ENCODE peak calls at places on chromosomes 11 and 22, in four cellular contexts. M is H1, T is K562, F is HepG2. K is an unnamed sample.

GRCh38 chr11:112128483-112129121 is 35.3 kb downstream of the IL18 start:
- DNase-seq in F (no peak), M (no peak), T (no peak), K (no peak)

GRCh38 chr11:3926458-3927095 is 71.1 kb downstream of the STIM1 start:
- DNase-seq in F (no peak), M (no peak), T (no peak), K (no peak)

GRCh38 chr22:45512363-45512762 is 9.7 kb downstream of the FBLN1 start:
- DNase-seq in M (no peak), F (no peak), T (no peak), K (no peak)

GRCh38 chr11:108872781-108873291 is 208.0 kb downstream of the DDX10 start:
- DNase-seq in M (no peak), T (no peak), F (no peak), K (no peak)

GRCh38 chr11:63667993-63668392 is 3.2 kb downstream of the ATL3 start:
- DNase-seq in T (no peak), F (no peak), M (no peak), K (no peak)

GRCh38 chr11:94740975-94741707 is 27.0 kb upstream of the AMOTL1 start:
- DNase-seq in M (no peak), T (peak; percentile 27), F (peak; percentile 41), K (no peak)

GRCh38 chr11:38305682-38306081 is 1707.6 kb upstream of the RAG2 start:
- DNase-seq in T (no peak), M (no peak), F (no peak), K (no peak)

GRCh38 chr11:10051868-10052586 is 242.0 kb downstream of the SBF2 start:
- DNase-seq in F (no peak), T (no peak), M (no peak), K (no peak)

GRCh38 chr22:24494535-24495364 is at the start of gene UPB1:
- DNase-seq in F (no peak), M (no peak), T (no peak), K (no peak)

GRCh38 chr22:47055921-47056320 is 293.5 kb downstream of the TBC1D22A start:
- DNase-seq in F (no peak), T (no peak), M (no peak), K (no peak)

GRCh38 chr11:117345039-117345438 is 17.4 kb downstream of the CEP164 start:
- DNase-seq in F (no peak), T (no peak), M (no peak), K (no peak)

GRCh38 chr11:108913204-108913603 is 248.3 kb downstream of the DDX10 start:
- DNase-seq in T (no peak), M (no peak), F (no peak), K (no peak)

GRCh38 chr11:117020287-117020686 is 77.9 kb downstream of the SIK3 start:
- DNase-seq in F (no peak), M (no peak), T (no peak), K (peak; percentile 51)

GRCh38 chr11:95566151-95566670 is 223.4 kb downstream of the FAM76B start:
- DNase-seq in M (no peak), F (no peak), T (no peak), K (no peak)

GRCh38 chr11:67429038-67429668 is 859 bp downstream of the RPS6KB2 start:
- DNase-seq in M (no peak), T (peak; percentile 42), F (no peak), K (no peak)

GRCh38 chr11:92409956-92410355 is 185.3 kb downstream of the FAT3 start:
- DNase-seq in T (no peak), F (no peak), M (no peak), K (no peak)

GRCh38 chr11:9040410-9040809 is 36.6 kb upstream of the NRIP3 start:
- DNase-seq in M (no peak), T (no peak), F (no peak), K (no peak)
- TF ChIP-seq BRCA1 in M (no peak), T (no peak), F (no peak), K (no peak)

GRCh38 chr22:49571326-49571725 is 256.3 kb downstream of the BRD1 start:
- DNase-seq in F (no peak), T (no peak), M (no peak), K (no peak)
- TF ChIP-seq BRCA1 in F (no peak), T (no peak), M (no peak), K (no peak)

GRCh38 chr11:62370743-62371440 is 33.6 kb downstream of the ASRGL1 start:
- DNase-seq in M (no peak), T (no peak), F (no peak), K (no peak)
- TF ChIP-seq BRCA1 in M (no peak), T (no peak), F (no peak), K (no peak)

DNA sequence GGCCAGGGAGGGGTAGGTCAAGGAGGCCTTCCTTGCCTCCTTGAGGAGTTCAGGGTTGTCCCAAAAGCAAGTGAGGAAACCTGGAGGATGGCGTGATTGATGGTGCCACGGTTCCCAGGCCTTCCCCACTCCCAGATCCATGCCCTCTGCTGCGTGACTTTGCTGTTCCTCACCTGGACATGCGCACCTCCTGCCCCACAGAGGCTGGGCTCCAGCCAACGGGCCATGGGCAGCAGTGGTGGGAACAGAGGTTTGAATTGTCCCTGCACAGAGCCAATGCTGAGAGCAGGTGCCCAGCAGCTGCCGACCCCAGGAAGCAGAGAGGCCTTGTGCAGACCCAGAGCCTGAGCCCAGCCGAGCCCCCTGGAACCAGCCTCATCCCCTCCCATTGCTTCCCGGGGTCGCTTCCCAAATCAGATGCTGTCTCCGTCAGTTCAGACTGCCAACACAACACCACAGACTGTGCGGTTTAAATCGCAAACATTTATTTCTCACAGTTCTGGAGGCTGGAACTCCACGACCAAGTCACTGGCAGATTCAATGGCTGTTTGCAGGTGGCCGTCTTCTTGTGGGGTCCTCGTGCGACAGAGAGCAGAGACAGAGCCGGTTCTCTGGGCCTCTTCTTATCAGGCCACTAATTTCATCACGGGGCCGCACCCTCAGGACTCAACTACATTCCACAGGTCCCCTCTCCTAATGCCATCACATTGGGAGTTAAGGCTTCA is 6.2 kb upstream of the LINC01488 start:
- DNase-seq in M (no peak), F (no peak), T (no peak), K (no peak)
- TF ChIP-seq BRCA1 in M (no peak), F (no peak), T (no peak), K (no peak)

K was measured in GM12878.